ENCODE peak calls at places on chromosomes 5 and 9, in eight cellular contexts. B is HuH-7.5, W is SHP77, H is COR-L47, C is head of caudate nucleus, O is hippocampal formation, P is pulmonary artery endothelial cell, V is NCI-H1092. J is an unnamed sample.

GRCh38 chr5:86684222-86684621 is 66.5 kb downstream of the COX7C start:
- DNase-seq in B (no peak), W (no peak), H (no peak), C (no peak), O (no peak), P (no peak), V (no peak), J (no peak)

GRCh38 chr5:14138608-14139540 is 4.3 kb upstream of the TRIO start:
- DNase-seq in B (no peak), W (peak), H (no peak), C (no peak), O (no peak), P (no peak), V (no peak), J (no peak)

GRCh38 chr9:109863961-109864360 is 84.0 kb downstream of the PALM2AKAP2 start:
- DNase-seq in B (no peak), W (no peak), H (no peak), C (no peak), O (no peak), P (no peak), V (no peak), J (no peak)

GRCh38 chr9:92035687-92036410 is 79.4 kb downstream of the SPTLC1 start:
- DNase-seq in B (no peak), W (no peak), H (no peak), C (no peak), O (no peak), P (no peak), V (no peak), J (no peak)

GRCh38 chr5:163914911-163915310 is 409.5 kb downstream of the MAT2B start:
- DNase-seq in B (no peak), W (no peak), H (no peak), C (no peak), O (no peak), P (no peak), V (no peak), J (no peak)

GRCh38 chr5:84275609-84276008 is 109.1 kb downstream of the EDIL3 start:
- DNase-seq in B (no peak), W (no peak), H (no peak), C (no peak), O (no peak), P (no peak), V (no peak), J (no peak)

GRCh38 chr5:58548104-58548503 is 34.8 kb upstream of the RAB3C start:
- DNase-seq in B (no peak), W (no peak), H (no peak), C (no peak), O (no peak), P (no peak), V (no peak), J (no peak)

GRCh38 chr9:94827584-94828304 is 101.2 kb downstream of the AOPEP start:
- DNase-seq in B (peak), W (no peak), H (no peak), C (no peak), O (no peak), P (no peak), V (no peak), J (no peak)

GRCh38 chr9:121322037-121322736 is 47.9 kb downstream of the STOM start:
- DNase-seq in B (peak), W (no peak), H (no peak), C (no peak), O (no peak), P (peak), V (no peak), J (no peak)

GRCh38 chr5:78561261-78561660 is 87.3 kb downstream of the LHFPL2 start:
- DNase-seq in B (no peak), W (no peak), H (no peak), C (no peak), O (no peak), P (no peak), V (no peak), J (no peak)

GRCh38 chr9:129309906-129310305 is 131.8 kb upstream of the IER5L start:
- DNase-seq in B (no peak), W (no peak), H (no peak), C (no peak), O (no peak), P (no peak), V (no peak), J (peak)

GRCh38 chr9:128683340-128684064 is 5.5 kb upstream of the SET start:
- DNase-seq in B (peak), W (no peak), H (peak), C (no peak), O (no peak), P (no peak), V (no peak), J (peak)

GRCh38 chr9:4547016-4547415 is 56.7 kb downstream of the SLC1A1 start:
- DNase-seq in B (no peak), W (no peak), H (no peak), C (no peak), O (no peak), P (peak), V (no peak), J (no peak)

GRCh38 chr9:76873056-76873792 is 32.7 kb downstream of the PRUNE2 start:
- DNase-seq in B (no peak), W (no peak), H (no peak), C (peak), O (peak), P (no peak), V (peak), J (no peak)

GRCh38 chr9:92734931-92735906 is 29.4 kb downstream of the BICD2 start:
- DNase-seq in B (no peak), W (no peak), H (no peak), C (no peak), O (no peak), P (no peak), V (no peak), J (no peak)

GRCh38 chr9:21326526-21327139 is 8.6 kb downstream of the KLHL9 start:
- DNase-seq in B (no peak), W (no peak), H (peak), C (no peak), O (no peak), P (no peak), V (peak), J (no peak)

GRCh38 chr5:103867857-103868598 is 305.4 kb upstream of the NUDT12 start:
- DNase-seq in B (no peak), W (peak), H (no peak), C (no peak), O (no peak), P (no peak), V (no peak), J (no peak)

GRCh38 chr5:98839469-98840383 is 66.3 kb downstream of the RGMB start:
- DNase-seq in B (peak), W (no peak), H (no peak), C (no peak), O (no peak), P (no peak), V (peak), J (no peak)

GRCh38 chr9:27073841-27074728 is 34.9 kb upstream of the TEK start:
- DNase-seq in B (no peak), W (no peak), H (no peak), C (no peak), O (no peak), P (no peak), V (no peak), J (no peak)

GRCh38 chr5:180138214-180138975 is 66.8 kb upstream of the RNF130 start:
- DNase-seq in B (no peak), W (no peak), H (no peak), C (no peak), O (no peak), P (no peak), V (no peak), J (no peak)

GRCh38 chr9:130053504-130054427 is at the start of gene GPR107:
- DNase-seq in B (peak), W (peak), H (peak), C (peak), O (peak), P (no peak), V (peak), J (peak)

GRCh38 chr9:124456341-124457078 is 6.3 kb downstream of the ADGRD2 start:
- DNase-seq in B (no peak), W (no peak), H (no peak), C (no peak), O (no peak), P (no peak), V (no peak), J (no peak)

GRCh38 chr9:132026932-132027585 is 52.6 kb downstream of the MED27 start:
- DNase-seq in B (no peak), W (no peak), H (no peak), C (peak), O (no peak), P (no peak), V (no peak), J (no peak)

GRCh38 chr9:129237195-129237611 is 59.1 kb upstream of the IER5L start:
- DNase-seq in B (no peak), W (no peak), H (no peak), C (peak), O (no peak), P (no peak), V (no peak), J (peak)

GRCh38 chr9:93116049-93116961 is 17.7 kb downstream of the NINJ1 start:
- DNase-seq in B (peak), W (no peak), H (no peak), C (peak), O (peak), P (no peak), V (no peak), J (no peak)

J was measured in K562.